ENCODE peak calls at places on chromosomes 16 and 17, in seven cellular contexts. Q is activated T-helper 1 cell treated with anti-CD3 and anti-CD28 coated beads, Interleukin-2, amount 50 U/mL, for 16 hours; G is progenitor cell of endocrine pancreas; R is ovary; Z is effector memory CD4-positive, alpha-beta T cell; M is memory B cell; O is stimulated activated CD4-positive, alpha-beta T cell treated with anti-CD3 and anti-CD28 coated beads, Interleukin-4, amount 100 ng/mL, for 4 hours. D is an unnamed sample.

GRCh38 chr17:7167832-7168231 is 11.3 kb downstream of the ASGR1 start:
- DNase-seq in R (no peak), G (no peak), Z (no peak), M (no peak), O (no peak), Q (no peak), D (no peak)

GRCh38 chr17:43068570-43069367 is 43.7 kb downstream of the RND2 start:
- DNase-seq in Z (no peak), O (no peak), M (no peak), G (no peak), R (no peak), Q (no peak), D (no peak)

GRCh38 chr16:67092227-67092626 is 17.5 kb upstream of the PHAF1 start:
- DNase-seq in O (no peak), Q (no peak), G (no peak), M (no peak), Z (no peak), R (no peak), D (no peak)

GRCh38 chr17:82976982-82977488 is 102.4 kb upstream of the METRNL start:
- DNase-seq in O (no peak), Z (no peak), M (no peak), Q (no peak), G (no peak), R (no peak), D (no peak)

GRCh38 chr16:70254095-70254964 is 2.6 kb upstream of the EXOSC6 start:
- DNase-seq in Q (no peak), M (no peak), R (no peak), O (no peak), G (no peak), Z (no peak), D (no peak)

GRCh38 chr16:17408955-17409441 is 61.8 kb downstream of the XYLT1 start:
- DNase-seq in Q (no peak), Z (no peak), G (no peak), R (no peak), O (no peak), M (no peak), D (no peak)

GRCh38 chr16:75244225-75244792 is 7.1 kb downstream of the BCAR1 start:
- DNase-seq in G (no peak), Q (no peak), O (no peak), M (no peak), Z (no peak), R (peak), D (peak)

GRCh38 chr16:275041-275621 is 613 bp downstream of the RGS11 start:
- DNase-seq in Q (no peak), Z (no peak), R (no peak), M (no peak), O (no peak), G (no peak), D (peak)

GRCh38 chr16:61432421-61432820 is 603.8 kb downstream of the CDH8 start:
- DNase-seq in Q (no peak), R (no peak), O (no peak), G (no peak), Z (no peak), M (no peak), D (no peak)

GRCh38 chr17:44209786-44210341 is 9.6 kb downstream of the UBTF start:
- DNase-seq in Z (no peak), Q (no peak), R (no peak), M (no peak), G (no peak), O (peak), D (no peak)

GRCh38 chr17:51270675-51271074 is 10.3 kb downstream of the UTP18 start:
- DNase-seq in O (no peak), R (no peak), G (no peak), M (no peak), Q (no peak), Z (no peak), D (no peak)

D was measured in heart right ventricle.